ENCODE peak calls at places on chromosomes 12 and 14, in eight cellular contexts. M, B, A, F, O, K, T and U are unnamed samples. For H3K9me3, the result is how much of the 10 kb centered on the place peaks cover.

GRCh38 chr12:68272732-68273131 is 19.3 kb upstream of the IL22 start:
- DNase-seq in M (no peak), B (no peak), A (no peak), F (no peak), O (no peak), K (no peak), T (no peak), U (no peak)

GRCh38 chr14:103770902-103771301 is 55.3 kb downstream of the ZFYVE21 start:
- DNase-seq in M (no peak), B (no peak), A (no peak), F (no peak), O (no peak), K (no peak), T (no peak), U (no peak)

GRCh38 chr12:12990700-12991468 is 9.2 kb downstream of the HEBP1 start:
- DNase-seq in M (no peak), B (no peak), A (no peak), F (no peak), O (no peak), K (no peak), T (no peak), U (no peak)

GRCh38 chr12:12505544-12506501 is 56.8 kb downstream of the DUSP16 start:
- DNase-seq in M (no peak), B (no peak), A (no peak), F (no peak), O (peak), K (no peak), T (peak), U (no peak)

GRCh38 chr12:71607494-71608330 is 55.9 kb downstream of the ZFC3H1 start:
- DNase-seq in M (no peak), B (no peak), A (no peak), F (no peak), O (no peak), K (no peak), T (no peak), U (no peak)

GRCh38 chr12:4037747-4038312 is 164.6 kb upstream of the PARP11 start:
- DNase-seq in M (no peak), B (no peak), A (peak), F (no peak), O (peak), K (no peak), T (no peak), U (no peak)

GRCh38 chr12:50545783-50546182 is 41.0 kb downstream of the DIP2B start:
- DNase-seq in M (no peak), B (no peak), A (no peak), F (no peak), O (no peak), K (no peak), T (no peak), U (no peak)

GRCh38 chr12:3553681-3554546 is 62.9 kb downstream of the PRMT8 start:
- DNase-seq in M (no peak), B (no peak), A (no peak), F (no peak), O (peak), K (no peak), T (no peak), U (no peak)

GRCh38 chr14:68307769-68308168 is 485.1 kb downstream of the ZFP36L1 start:
- DNase-seq in M (no peak), B (no peak), A (peak), F (no peak), O (peak), K (no peak), T (no peak), U (no peak)

GRCh38 chr12:96132819-96133218 is 61.4 kb upstream of the ELK3 start:
- DNase-seq in M (no peak), B (no peak), A (no peak), F (no peak), O (no peak), K (no peak), T (no peak), U (no peak)

GRCh38 chr12:46933947-46934346 is 108.2 kb upstream of the SLC38A4 start:
- DNase-seq in M (peak), B (no peak), A (no peak), F (no peak), O (peak), K (no peak), T (no peak), U (no peak)

GRCh38 chr14:57692671-57693070 is 173.2 kb downstream of the SLC35F4 start:
- DNase-seq in M (no peak), B (no peak), A (no peak), F (no peak), O (peak), K (no peak), T (peak), U (no peak)

GRCh38 chr12:27208414-27208750 is 35.7 kb upstream of the STK38L start:
- DNase-seq in M (no peak), B (no peak), A (no peak), F (no peak), O (no peak), K (no peak), T (no peak), U (no peak)

GRCh38 chr12:115149685-115150378 is 465.9 kb upstream of the TBX3 start:
- DNase-seq in M (no peak), B (no peak), A (no peak), F (no peak), O (peak), K (no peak), T (peak), U (no peak)

GRCh38 chr12:110354172-110354780 is 49.2 kb downstream of the ANAPC7 start:
- DNase-seq in M (no peak), B (no peak), A (no peak), F (no peak), O (peak), K (no peak), T (no peak), U (no peak)

GRCh38 chr12:111748195-111748803 is 18.4 kb upstream of the ALDH2 start:
- DNase-seq in M (no peak), B (no peak), A (no peak), F (no peak), O (no peak), K (no peak), T (no peak), U (no peak)

GRCh38 chr12:52079576-52080402 is at the start of gene SMIM41:
- DNase-seq in M (no peak), B (no peak), A (no peak), F (no peak), O (no peak), K (no peak), T (no peak), U (no peak)

GRCh38 chr12:53735-54095 is 12.9 kb upstream of the IQSEC3 start:
- DNase-seq in M (no peak), B (no peak), A (no peak), F (no peak), O (no peak), K (no peak), T (no peak), U (no peak)

GRCh38 chr12:123384318-123384993 is 524 bp downstream of the KMT5A start:
- DNase-seq in M (no peak), B (no peak), A (no peak), F (no peak), O (no peak), K (no peak), T (no peak), U (peak)

GRCh38 chr12:83826112-83826511 is 1086.5 kb downstream of the SLC6A15 start:
- DNase-seq in M (peak), B (no peak), A (no peak), F (no peak), O (peak), K (no peak), T (no peak), U (no peak)

GRCh38 chr12:51009038-51009437 is 17.1 kb downstream of the SLC11A2 start:
- DNase-seq in M (no peak), B (peak), A (peak), F (peak), O (peak), K (no peak), T (no peak), U (peak)

GRCh38 chr12:6215932-6216494 is 15.8 kb downstream of the CD9 start:
- DNase-seq in M (peak), B (no peak), A (peak), F (no peak), O (peak), K (no peak), T (no peak), U (no peak)

GRCh38 chr14:85415015-85415712 is 114.8 kb upstream of the FLRT2 start:
- DNase-seq in M (peak), B (no peak), A (peak), F (peak), O (peak), K (no peak), T (peak), U (no peak)

GRCh38 chr14:85420278-85420677 is 109.7 kb upstream of the FLRT2 start:
- DNase-seq in M (no peak), B (no peak), A (no peak), F (no peak), O (no peak), K (no peak), T (no peak), U (no peak)

GRCh38 chr14:85418716-85419115 is 111.2 kb upstream of the FLRT2 start:
- DNase-seq in M (no peak), B (no peak), A (no peak), F (no peak), O (peak), K (no peak), T (no peak), U (no peak)

GRCh38 chr14:85416771-85417170 is 113.2 kb upstream of the FLRT2 start:
- DNase-seq in M (peak), B (no peak), A (no peak), F (no peak), O (peak), K (no peak), T (peak), U (no peak)

GRCh38 chr14:85417396-85417795 is 112.5 kb upstream of the FLRT2 start:
- DNase-seq in M (no peak), B (no peak), A (no peak), F (no peak), O (no peak), K (no peak), T (no peak), U (no peak)
- H3K9me3 ChIP-seq in M (under half), B (under half), A (under half), F (under half), O (under half), K (under half), T (under half), U (under half)

GRCh38 chr14:106062502-106063272 is 536.3 kb downstream of the TMEM121 start:
- DNase-seq in M (no peak), B (no peak), A (no peak), F (no peak), O (no peak), K (no peak), T (no peak), U (no peak)

GRCh38 chr14:106055257-106055656 is 528.9 kb downstream of the TMEM121 start:
- DNase-seq in M (no peak), B (no peak), A (no peak), F (no peak), O (no peak), K (no peak), T (no peak), U (no peak)

GRCh38 chr14:106060576-106060975 is 534.2 kb downstream of the TMEM121 start:
- DNase-seq in M (no peak), B (no peak), A (no peak), F (no peak), O (no peak), K (no peak), T (no peak), U (no peak)

DNA sequence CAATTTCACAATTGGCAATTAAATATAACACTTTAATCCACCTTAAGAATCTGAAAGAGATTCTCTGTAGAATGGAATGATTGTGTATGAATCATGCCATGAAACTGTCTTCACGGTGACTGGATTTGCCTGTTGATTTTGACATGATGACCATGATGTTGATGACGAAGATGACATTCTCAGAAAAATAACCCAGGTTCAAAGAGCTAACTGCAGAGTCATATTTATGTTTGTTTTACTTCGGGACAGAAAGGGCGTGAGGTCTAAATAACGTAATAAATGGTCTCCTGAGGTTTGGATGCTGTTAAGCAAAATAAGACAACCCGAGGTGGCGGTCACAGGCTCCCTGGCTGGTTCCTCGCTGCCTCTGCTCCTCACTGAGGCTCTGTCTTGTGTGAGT is 532.0 kb downstream of the TMEM121 start:
- DNase-seq in M (no peak), B (no peak), A (no peak), F (no peak), O (no peak), K (no peak), T (no peak), U (no peak)
- H3K9me3 ChIP-seq in M (under half), B (under half), A (under half), F (under half), O (under half), K (under half), T (under half), U (under half)

GRCh38 chr12:8661016-8661415 is 1.6 kb downstream of the MFAP5 start:
- DNase-seq in M (no peak), B (no peak), A (no peak), F (no peak), O (no peak), K (no peak), T (no peak), U (no peak)
- H3K9me3 ChIP-seq in M (under half), B (under half), A (under half), F (under half), O (under half), K (under half), T (under half), U (under half)

GRCh38 chr14:105947599-105947998 is 421.2 kb downstream of the TMEM121 start:
- DNase-seq in M (no peak), B (no peak), A (no peak), F (no peak), O (no peak), K (no peak), T (no peak), U (no peak)

GRCh38 chr14:105941226-105942166 is 415.1 kb downstream of the TMEM121 start:
- DNase-seq in M (no peak), B (no peak), A (no peak), F (peak), O (no peak), K (no peak), T (no peak), U (no peak)

GRCh38 chr14:105943973-105944602 is 417.7 kb downstream of the TMEM121 start:
- DNase-seq in M (no peak), B (no peak), A (no peak), F (no peak), O (no peak), K (no peak), T (no peak), U (no peak)

GRCh38 chr14:105944632-105945610 is 418.5 kb downstream of the TMEM121 start:
- DNase-seq in M (peak), B (peak), A (peak), F (peak), O (no peak), K (no peak), T (no peak), U (peak)

DNA sequence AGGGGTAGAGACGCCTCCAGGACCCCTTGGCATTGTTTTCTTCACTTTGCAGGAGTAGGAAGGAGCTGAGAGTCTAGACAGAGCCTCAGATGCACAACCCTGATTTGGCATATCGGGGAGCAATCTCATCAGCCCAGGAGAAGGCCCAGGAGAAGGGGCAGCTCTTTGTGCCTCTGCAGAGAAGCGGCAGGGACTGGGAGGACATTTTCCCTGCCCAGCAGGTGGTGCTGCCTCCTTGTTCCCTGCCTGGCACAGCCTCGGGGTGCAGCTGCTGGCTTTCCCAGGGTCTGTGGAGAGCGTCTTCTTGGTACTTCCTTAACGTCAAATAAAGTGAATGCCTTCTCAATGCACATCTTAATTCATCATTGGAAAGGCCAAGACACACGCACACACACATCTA is 419.5 kb downstream of the TMEM121 start:
- DNase-seq in M (no peak), B (no peak), A (no peak), F (peak), O (no peak), K (no peak), T (no peak), U (no peak)
- H3K9me3 ChIP-seq in M (under half), B (under half), A (under half), F (under half), O (under half), K (under half), T (under half), U (under half)

DNA sequence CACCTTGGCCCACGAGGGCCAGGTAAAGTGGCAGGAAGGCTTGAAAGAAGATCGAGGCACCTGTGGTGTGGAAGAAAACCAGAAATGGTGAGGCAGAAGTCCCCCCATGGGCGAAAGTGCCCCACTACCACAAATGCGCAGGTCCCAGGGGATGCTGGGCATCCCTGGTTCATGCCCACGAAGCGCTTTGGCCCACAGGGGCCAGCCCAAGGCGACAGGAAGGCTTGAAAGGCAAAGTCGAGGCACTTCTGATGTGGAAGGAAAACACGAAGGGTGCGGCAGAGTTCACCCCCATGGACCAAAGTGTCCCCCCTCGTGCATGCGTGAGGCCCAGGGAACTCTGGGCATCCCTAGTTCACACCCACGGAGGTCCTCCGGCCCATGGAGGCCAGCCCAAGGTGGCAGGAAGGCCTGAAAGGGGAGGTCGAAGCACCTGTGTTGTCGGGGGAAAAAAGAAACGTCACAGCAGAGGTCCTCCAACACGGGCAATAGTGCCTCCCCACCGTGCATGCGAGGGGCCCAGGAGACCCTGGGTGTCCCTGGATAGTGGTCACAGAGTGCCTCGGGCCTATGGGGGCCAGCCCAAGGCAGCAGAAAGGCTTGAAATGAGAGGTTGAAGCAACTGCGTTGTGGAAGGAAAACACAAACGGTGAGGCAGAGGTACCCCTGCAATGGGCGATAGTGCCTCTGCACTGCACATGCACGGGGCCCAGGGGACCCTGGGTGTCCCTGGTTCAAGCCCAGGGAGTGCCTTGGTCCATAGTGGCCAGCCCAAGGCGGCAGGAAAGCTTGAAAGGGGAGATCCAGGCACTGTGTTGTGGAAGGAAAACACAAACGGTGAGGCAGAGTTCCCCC is 373.9 kb downstream of the ALG10 start:
- DNase-seq in M (no peak), B (no peak), A (peak), F (peak), O (no peak), K (no peak), T (no peak), U (no peak)
- H3K9me3 ChIP-seq in M (under half), B (under half), A (under half), F (under half), O (under half), K (under half), T (half or more), U (under half)